ENCODE peak calls at places on chromosome 11, in ten cellular contexts. N is psoas muscle, U is IMR-90, H is left lung, P is right cardiac atrium, B is GM23338, O is HCT116, T is heart left ventricle, I is K562, S is A549. C is an unnamed sample.

GRCh38 chr11:118592616-118593367 is 14.6 kb upstream of the PHLDB1 start:
- ATAC-seq in S (no peak), I (no peak), B (no peak), O (no peak), H (peak; percentile 30), N (no peak), U (peak; percentile 13), P (peak; percentile 72), T (peak; percentile 87), C (peak; percentile 56)

GRCh38 chr11:95072948-95073347 is 6.2 kb downstream of the SRSF8 start:
- ATAC-seq in H (no peak), I (no peak), T (no peak), U (no peak), N (no peak), S (no peak), P (no peak), B (no peak), O (no peak), C (no peak)

GRCh38 chr11:128482512-128483191 is 104.7 kb downstream of the ETS1 start:
- ATAC-seq in B (no peak), O (no peak), S (no peak), N (peak; percentile 64), I (no peak), H (peak; percentile 22), T (peak; percentile 67), U (no peak), P (peak; percentile 53), C (peak; percentile 45)

GRCh38 chr11:27075655-27076054 is 35.0 kb downstream of the BBOX1 start:
- ATAC-seq in T (no peak), I (no peak), H (no peak), O (no peak), P (no peak), S (no peak), B (peak; percentile 68), U (no peak), N (no peak), C (no peak)

GRCh38 chr11:74322667-74323066 is 11.2 kb upstream of the P4HA3 start:
- ATAC-seq in T (peak; percentile 92), B (no peak), H (no peak), P (peak; percentile 35), N (peak; percentile 47), I (no peak), S (no peak), U (no peak), O (no peak), C (peak; percentile 78)

GRCh38 chr11:118076754-118077281 is at the start of gene TMPRSS4:
- ATAC-seq in H (peak; percentile 79), U (no peak), N (no peak), B (peak; percentile 54), S (no peak), O (peak; percentile 74), I (no peak), T (no peak), P (no peak), C (no peak)

GRCh38 chr11:86251285-86251830 is 6.8 kb downstream of the EED start:
- ATAC-seq in T (no peak), N (no peak), U (no peak), O (no peak), S (no peak), P (no peak), I (no peak), H (no peak), B (no peak), C (no peak)

GRCh38 chr11:69094111-69094914 is 45.6 kb downstream of the TPCN2 start:
- ATAC-seq in S (peak; percentile 38), T (peak; percentile 30), B (peak; percentile 28), O (peak; percentile 39), U (no peak), P (peak; percentile 19), H (peak; percentile 18), N (no peak), I (no peak), C (no peak)

GRCh38 chr11:18536195-18536594 is 9.5 kb upstream of the TSG101 start:
- ATAC-seq in H (peak; percentile 91), T (no peak), P (no peak), U (no peak), S (no peak), N (no peak), I (no peak), B (no peak), O (no peak), C (no peak)

GRCh38 chr11:102292951-102293350 is 24.3 kb upstream of the BIRC3 start:
- ATAC-seq in T (no peak), B (no peak), S (no peak), O (no peak), N (no peak), I (no peak), U (no peak), P (no peak), H (no peak), C (no peak)

GRCh38 chr11:12853325-12853651 is 155.8 kb upstream of the RASSF10 start:
- ATAC-seq in N (no peak), I (peak; percentile 23), H (no peak), S (no peak), P (no peak), O (no peak), B (no peak), U (peak; percentile 15), T (no peak), C (no peak)

DNA sequence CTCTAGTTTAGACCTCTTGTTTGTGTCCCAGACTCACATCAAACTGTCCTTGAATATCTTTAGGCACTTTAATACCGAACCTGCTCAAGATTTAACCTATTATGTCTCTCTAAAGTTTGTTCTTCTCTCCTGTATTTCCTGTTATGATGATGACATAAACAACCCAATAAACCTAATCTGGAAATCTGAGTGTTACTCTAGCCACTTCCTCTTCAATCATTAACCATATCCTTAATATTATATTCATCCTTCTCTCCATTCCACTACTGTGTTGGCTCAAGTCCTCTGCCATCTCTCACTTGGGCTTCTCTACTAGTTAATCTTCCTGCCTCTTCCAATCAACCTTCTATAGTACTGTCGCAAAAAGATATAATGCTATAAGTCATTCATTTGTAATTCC is 36.0 kb downstream of the COPB1 start:
- ATAC-seq in T (no peak), H (no peak), N (no peak), B (no peak), P (no peak), U (no peak), S (no peak), I (no peak), O (no peak), C (no peak)
- H3K27ac ChIP-seq in T (no peak overlapping the region), H (no peak overlapping the region), N (no peak overlapping the region), B (no peak overlapping the region), P (no peak overlapping the region), U (no peak overlapping the region), S (no peak overlapping the region), I (no peak overlapping the region), O (no peak overlapping the region), C (no peak overlapping the region)

DNA sequence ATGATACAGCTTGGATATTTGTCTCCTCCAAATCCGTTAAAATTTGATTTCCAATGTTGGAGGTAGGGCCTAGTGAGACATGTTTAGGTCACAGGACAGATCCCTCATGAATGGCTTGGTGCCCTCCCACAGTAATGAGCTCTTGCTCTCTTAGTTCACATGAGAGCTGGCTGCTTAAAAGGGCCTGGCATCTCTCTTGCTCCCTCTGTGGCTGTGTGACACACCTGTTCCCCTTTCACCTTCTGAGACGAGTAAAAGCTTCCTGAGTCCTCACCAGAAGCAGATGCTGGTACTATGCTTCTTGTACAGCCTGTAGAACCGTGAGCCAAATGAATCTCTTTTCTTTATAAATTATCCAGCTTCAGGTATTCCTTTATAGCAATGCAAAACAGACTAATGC is 3.5 kb downstream of the VPS37C start:
- ATAC-seq in S (no peak), H (no peak), N (no peak), B (no peak), T (no peak), O (no peak), I (no peak), P (no peak), U (no peak), C (no peak)
- H3K27ac ChIP-seq in S (no peak overlapping the region), H (no peak overlapping the region), N (peak overlapping the region; percentile 98), B (no peak overlapping the region), T (no peak overlapping the region), O (no peak overlapping the region), I (no peak overlapping the region), P (no peak overlapping the region), U (no peak overlapping the region), C (peak overlapping the region; percentile 99)

GRCh38 chr11:14611939-14612338 is 31.7 kb upstream of the PDE3B start:
- ATAC-seq in O (no peak), N (no peak), S (no peak), U (no peak), H (peak; percentile 52), B (no peak), I (no peak), P (no peak), T (no peak), C (no peak)

GRCh38 chr11:14612624-14613023 is 31.0 kb upstream of the PDE3B start:
- ATAC-seq in T (no peak), B (no peak), H (peak; percentile 54), N (no peak), S (no peak), U (no peak), O (no peak), I (no peak), P (no peak), C (no peak)

GRCh38 chr11:14618060-14618459 is 25.5 kb upstream of the PDE3B start:
- ATAC-seq in N (no peak), I (no peak), B (no peak), O (no peak), P (no peak), H (no peak), S (no peak), U (no peak), T (no peak), C (no peak)

GRCh38 chr11:14617241-14618027 is 26.2 kb upstream of the PDE3B start:
- ATAC-seq in T (no peak), N (no peak), S (no peak), H (no peak), B (no peak), P (no peak), O (no peak), I (no peak), U (no peak), C (no peak)

DNA sequence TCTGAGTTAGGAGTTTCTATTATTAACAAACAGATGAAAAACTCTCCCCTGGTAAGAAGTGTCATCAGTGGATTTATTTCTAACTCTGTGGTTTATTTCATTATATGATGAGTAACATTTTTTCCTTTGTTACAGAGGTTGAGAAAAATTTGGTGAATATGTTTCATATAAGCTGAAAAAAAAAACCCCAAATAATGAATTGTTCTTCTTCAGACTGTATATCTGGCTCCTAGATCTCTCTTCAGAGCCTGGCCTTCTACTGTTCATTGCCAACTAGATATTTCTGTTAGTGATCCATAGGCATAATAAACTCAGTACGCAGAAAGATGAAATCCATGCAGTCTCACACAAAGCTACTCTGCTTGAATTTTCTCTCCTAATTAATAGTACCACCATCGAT is 29.4 kb upstream of the PDE3B start:
- ATAC-seq in U (no peak), H (no peak), S (no peak), O (no peak), P (no peak), I (no peak), N (no peak), B (no peak), T (no peak), C (no peak)
- H3K27ac ChIP-seq in U (no peak overlapping the region), H (no peak overlapping the region), S (no peak overlapping the region), O (no peak overlapping the region), P (no peak overlapping the region), I (no peak overlapping the region), N (no peak overlapping the region), B (no peak overlapping the region), T (no peak overlapping the region), C (no peak overlapping the region)

DNA sequence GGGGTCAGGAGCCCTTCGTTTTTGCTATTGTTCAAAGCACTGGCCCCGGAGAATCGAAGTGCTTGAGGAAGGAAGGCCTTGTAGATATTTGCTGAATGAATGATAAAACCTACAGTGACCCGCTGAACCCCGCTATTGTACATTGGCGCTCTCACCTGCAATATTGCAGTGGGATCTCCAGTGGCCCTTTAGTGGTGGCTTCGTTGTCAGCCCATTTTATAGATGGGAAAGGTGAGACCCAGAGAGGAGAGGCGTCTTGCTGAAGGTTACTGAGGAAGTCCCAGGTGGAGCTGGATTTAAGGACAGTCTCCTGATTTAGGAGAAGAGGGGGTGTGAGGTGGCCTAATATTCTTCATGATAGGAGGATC is 1.2 kb downstream of the CDC42EP2 start:
- ATAC-seq in S (no peak), U (no peak), N (no peak), B (no peak), T (no peak), O (no peak), H (no peak), I (no peak), P (no peak), C (no peak)
- H3K27ac ChIP-seq in S (peak overlapping the region; percentile 91), U (peak overlapping the region; percentile 79), N (peak overlapping the region; percentile 80), B (peak overlapping the region; percentile 88), T (peak overlapping the region; percentile 89), O (peak overlapping the region; percentile 83), H (peak overlapping the region; percentile 82), I (no peak overlapping the region), P (peak overlapping the region; percentile 81), C (peak overlapping the region; percentile 96)